ENCODE peak calls at places on chromosomes 11 and 22, in ten cellular contexts. U is cardiac fibroblast, Z is AG10803, V is endodermal cell, T is astrocyte of the spinal cord, E is AG04450, H is fibroblast of pulmonary artery, L is HCT116, Y is RWPE2, K is sigmoid colon. F is an unnamed sample.

GRCh38 chr11:120512727-120513435 is 1.3 kb downstream of the GRIK4 start:
- DNase-seq in L (no peak), E (no peak), V (no peak), Y (no peak), K (no peak), T (no peak), U (no peak), Z (no peak), H (no peak), F (no peak)

GRCh38 chr11:61891331-61892084 is at the start of gene FADS3:
- DNase-seq in Z (peak), L (peak), E (no peak), Y (peak), U (peak), K (peak), V (peak), H (peak), T (peak), F (no peak)

GRCh38 chr11:55714982-55715888 is 53.2 kb downstream of the OR4C6 start:
- DNase-seq in E (no peak), Y (no peak), T (no peak), Z (no peak), U (no peak), K (no peak), L (no peak), V (peak), H (no peak), F (no peak)

GRCh38 chr11:69969890-69970784 is 108.0 kb upstream of the ANO1 start:
- DNase-seq in V (no peak), K (no peak), H (no peak), Y (no peak), T (no peak), E (no peak), Z (no peak), L (no peak), U (no peak), F (no peak)

GRCh38 chr11:20093775-20094174 is 66.5 kb downstream of the DBX1 start:
- DNase-seq in T (peak), U (peak), V (peak), K (no peak), H (peak), Y (no peak), Z (no peak), L (no peak), E (no peak), F (no peak)

GRCh38 chr22:40567106-40567505 is 69.4 kb downstream of the MRTFA start:
- DNase-seq in K (no peak), U (peak), H (peak), L (no peak), Y (no peak), Z (peak), T (peak), V (no peak), E (peak), F (peak)

GRCh38 chr11:107683807-107684206 is 28.0 kb downstream of the SLN start:
- DNase-seq in K (no peak), Y (no peak), E (no peak), V (peak), L (peak), H (peak), Z (no peak), T (no peak), U (peak), F (no peak)

GRCh38 chr22:29762263-29762662 is 4.5 kb downstream of the ZMAT5 start:
- DNase-seq in U (no peak), T (no peak), V (peak), Z (no peak), Y (no peak), H (no peak), K (no peak), E (no peak), L (peak), F (no peak)

GRCh38 chr22:46039531-46039930 is 62.6 kb upstream of the WNT7B start:
- DNase-seq in H (no peak), U (no peak), E (no peak), Z (no peak), Y (no peak), K (no peak), V (peak), L (no peak), T (no peak), F (no peak)

GRCh38 chr22:21718492-21718891 is 17.1 kb downstream of the YPEL1 start:
- DNase-seq in E (no peak), Y (no peak), U (no peak), Z (no peak), K (no peak), L (no peak), T (no peak), V (no peak), H (no peak), F (no peak)

GRCh38 chr11:12769834-12770345 is 95.7 kb downstream of the TEAD1 start:
- DNase-seq in E (peak), H (peak), U (peak), Z (peak), Y (no peak), T (peak), V (no peak), K (no peak), L (peak), F (peak)

GRCh38 chr11:119362741-119363080 is 16.2 kb upstream of the MFRP start:
- DNase-seq in Z (no peak), H (no peak), U (no peak), E (no peak), Y (no peak), V (peak), L (no peak), K (no peak), T (no peak), F (no peak)
- H3K4me3 ChIP-seq in Z (no peak), H (no peak), U (no peak), E (no peak), Y (no peak), V (peak), L (no peak), K (peak), T (no peak), F (no peak)

GRCh38 chr11:122453586-122453985 is 201.9 kb upstream of the UBASH3B start:
- DNase-seq in Y (no peak), T (no peak), E (no peak), U (no peak), K (no peak), Z (no peak), L (no peak), H (no peak), V (no peak), F (no peak)
- TF ChIP-seq CTCF in Y (no peak), T (no peak), E (no peak), U (no peak), K (no peak), Z (no peak), L (no peak), H (no peak), V (no peak), F (no peak)

GRCh38 chr11:64246874-64247728 is at the start of gene PPP1R14B:
- DNase-seq in V (peak), Z (peak), Y (peak), E (peak), L (no peak), K (peak), H (peak), U (peak), T (peak), F (no peak)
- H3K4me3 ChIP-seq in V (peak), Z (peak), Y (peak), E (peak), L (peak), K (peak), H (peak), U (peak), T (peak), F (peak)

GRCh38 chr11:104164028-104164520 is at the start of gene PDGFD:
- DNase-seq in U (peak), Y (peak), H (peak), K (peak), E (peak), Z (peak), T (peak), L (no peak), V (peak), F (no peak)
- TF ChIP-seq CTCF in U (peak), Y (peak), H (peak), K (no peak), E (peak), Z (peak), T (peak), L (no peak), V (peak), F (peak)

DNA sequence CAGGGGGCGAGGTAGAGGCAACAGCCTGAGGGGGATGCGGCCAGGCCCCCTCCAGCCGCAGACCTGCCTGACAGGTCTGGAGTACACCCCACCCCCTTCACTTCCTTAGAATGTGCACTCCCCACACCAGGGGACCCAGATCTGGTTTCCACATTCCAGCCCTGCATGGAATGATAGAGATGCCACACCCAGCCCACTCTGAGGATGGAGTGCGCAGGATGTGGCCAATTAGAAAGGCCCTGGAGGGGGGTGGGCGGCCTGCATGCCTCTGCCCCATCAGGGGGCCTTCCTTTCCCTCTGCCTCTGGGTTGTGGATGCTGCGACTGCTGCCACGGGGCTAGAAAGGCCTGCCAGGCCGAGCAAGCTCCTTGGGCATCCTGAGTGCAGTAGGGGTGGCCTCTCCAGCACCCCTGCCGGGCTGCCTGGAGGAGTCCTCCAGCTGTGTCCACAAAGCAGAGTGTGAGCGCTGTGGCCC is 28.2 kb upstream of the MGAT3 start:
- DNase-seq in E (no peak), H (no peak), K (no peak), U (no peak), V (peak), L (no peak), Z (no peak), Y (no peak), T (peak), F (no peak)
- H3K4me3 ChIP-seq in E (no peak), H (no peak), K (no peak), U (no peak), V (no peak), L (no peak), Z (no peak), Y (no peak), T (no peak), F (no peak)

GRCh38 chr11:43880640-43881159 is at the start of gene ALKBH3:
- DNase-seq in E (peak), Y (peak), H (peak), Z (peak), L (peak), T (peak), U (peak), K (peak), V (peak), F (peak)
- TF ChIP-seq CTCF in E (peak), Y (no peak), H (no peak), Z (no peak), L (no peak), T (no peak), U (no peak), K (no peak), V (no peak), F (no peak)

DNA sequence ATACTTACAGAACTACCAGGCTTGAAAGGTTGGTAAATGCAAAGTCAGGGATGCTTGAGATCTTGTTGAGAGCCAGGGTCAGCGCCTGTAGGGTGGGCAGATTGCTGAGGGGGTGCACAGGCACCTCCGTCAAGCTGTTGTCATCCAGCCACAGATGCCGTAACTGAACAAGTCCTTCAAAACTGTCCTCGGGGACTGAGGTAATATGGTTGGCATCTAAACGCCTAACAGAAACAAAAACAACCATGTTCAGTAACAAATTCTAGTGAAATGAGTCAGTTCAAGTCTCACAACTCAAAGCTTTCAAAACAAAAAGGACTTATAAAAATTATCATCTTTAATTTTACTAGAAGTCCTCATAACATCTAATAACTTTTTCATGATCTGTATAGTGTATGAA is 22.2 kb upstream of the CCDC34 start:
- DNase-seq in Z (peak), E (peak), H (peak), L (no peak), U (peak), Y (no peak), V (no peak), K (no peak), T (peak), F (peak)
- H3K4me3 ChIP-seq in Z (peak), E (peak), H (no peak), L (no peak), U (no peak), Y (no peak), V (no peak), K (no peak), T (no peak), F (no peak)

GRCh38 chr11:59173964-59174663 is 2.2 kb downstream of the DTX4 start:
- DNase-seq in T (no peak), U (peak), L (no peak), V (peak), Z (peak), K (peak), Y (peak), H (peak), E (no peak), F (no peak)
- TF ChIP-seq CTCF in T (no peak), U (no peak), L (no peak), V (no peak), Z (no peak), K (no peak), Y (no peak), H (no peak), E (no peak), F (no peak)